ENCODE peak calls at places on chromosomes 5 and 9, in seven cellular contexts. P, W, U, E, Z, D and B are unnamed samples.
A peak's percentile ranks its signal among the peaks of the same experiment; 100 is the strongest.

GRCh38 chr9:35364817-35365585 is 124.9 kb upstream of the RUSC2 start:
- DNase-seq in U (no peak), W (no peak), Z (no peak), P (no peak), E (no peak), D (no peak), B (no peak)

GRCh38 chr5:68287976-68288755 is 72.6 kb downstream of the PIK3R1 start:
- DNase-seq in U (peak; percentile 48), W (peak; percentile 79), Z (no peak), P (peak; percentile 75), E (peak; percentile 55), D (peak; percentile 69), B (peak; percentile 33)

GRCh38 chr5:157273131-157273556 is 7.2 kb downstream of the CYFIP2 start:
- DNase-seq in P (no peak), D (no peak), E (no peak), W (no peak), U (no peak), Z (no peak), B (no peak)

GRCh38 chr5:128579111-128579510 is 41.1 kb upstream of the FBN2 start:
- DNase-seq in Z (peak; percentile 50), W (no peak), D (no peak), E (no peak), P (no peak), U (no peak), B (no peak)

GRCh38 chr9:110619831-110620230 is 40.3 kb upstream of the SVEP1 start:
- DNase-seq in D (no peak), P (no peak), E (no peak), Z (no peak), U (no peak), W (no peak), B (no peak)

GRCh38 chr5:57550132-57550531 is 67.5 kb upstream of the ACTBL2 start:
- DNase-seq in E (no peak), U (no peak), P (no peak), D (no peak), W (no peak), Z (no peak), B (no peak)

GRCh38 chr5:167205881-167206280 is 1085.6 kb upstream of the WWC1 start:
- DNase-seq in D (no peak), Z (no peak), E (no peak), P (no peak), U (no peak), W (no peak), B (no peak)

GRCh38 chr5:75048457-75048953 is 3.9 kb downstream of the GCNT4 start:
- DNase-seq in W (no peak), E (no peak), P (no peak), U (no peak), Z (no peak), D (no peak), B (no peak)

GRCh38 chr5:32276173-32276853 is 36.4 kb downstream of the MTMR12 start:
- DNase-seq in E (no peak), P (no peak), Z (no peak), D (no peak), U (no peak), W (no peak), B (no peak)

GRCh38 chr5:127358782-127359181 is 68.2 kb downstream of the MEGF10 start:
- DNase-seq in P (no peak), Z (peak; percentile 27), W (no peak), U (no peak), E (no peak), D (no peak), B (no peak)

GRCh38 chr5:2165991-2166978 is 283.6 kb upstream of the IRX4 start:
- DNase-seq in U (no peak), P (no peak), W (no peak), E (no peak), D (no peak), Z (no peak), B (no peak)

GRCh38 chr9:110700953-110701352 is 32.4 kb downstream of the MUSK start:
- DNase-seq in E (no peak), Z (peak; percentile 46), U (no peak), P (no peak), W (no peak), D (no peak), B (no peak)

GRCh38 chr9:137804908-137805356 is 72.7 kb upstream of the CACNA1B start:
- DNase-seq in E (no peak), P (no peak), Z (peak; percentile 19), W (no peak), D (no peak), U (no peak), B (no peak)

GRCh38 chr5:115634343-115635132 is 8.7 kb upstream of the TMED7 start:
- DNase-seq in W (peak; percentile 89), E (peak; percentile 83), D (peak; percentile 88), Z (peak; percentile 85), P (peak; percentile 92), U (peak; percentile 78), B (peak; percentile 38)

GRCh38 chr5:143592648-143593047 is 189.2 kb upstream of the NR3C1 start:
- DNase-seq in D (no peak), E (no peak), Z (peak; percentile 68), U (no peak), P (no peak), W (no peak), B (no peak)